ENCODE peak calls at places on chromosomes 6 and 20, in ten cellular contexts. T, X, F, D, W, A, I, H, Z and S are unnamed samples.

GRCh38 chr6:8149350-8149749 is 47.0 kb upstream of the EEF1E1 start:
- DNase-seq in F (no peak), W (no peak), D (no peak), Z (no peak), X (no peak), T (no peak), I (no peak), H (no peak), A (no peak), S (no peak)

GRCh38 chr20:24977336-24977735 is 15.2 kb downstream of the APMAP start:
- DNase-seq in T (no peak), H (no peak), Z (no peak), W (no peak), D (no peak), I (no peak), X (no peak), F (no peak), A (no peak), S (peak; percentile 19)

GRCh38 chr6:39893286-39893685 is 41.0 kb downstream of the MOCS1 start:
- DNase-seq in D (no peak), Z (no peak), A (no peak), F (no peak), W (no peak), T (no peak), H (no peak), X (no peak), I (no peak), S (no peak)

GRCh38 chr20:36462440-36463211 is 78.7 kb upstream of the MYL9 start:
- DNase-seq in T (peak; percentile 79), X (no peak), H (no peak), W (no peak), I (peak; percentile 36), A (peak; percentile 68), F (peak; percentile 51), D (peak; percentile 82), Z (peak; percentile 73), S (peak; percentile 74)

GRCh38 chr20:36461600-36462439 is 79.5 kb upstream of the MYL9 start:
- DNase-seq in D (peak; percentile 84), X (peak; percentile 52), Z (peak; percentile 84), F (peak; percentile 55), A (peak; percentile 74), T (peak; percentile 80), H (no peak), W (peak; percentile 22), I (peak; percentile 43), S (peak; percentile 79)

GRCh38 chr20:16147916-16148315 is 425.3 kb downstream of the KIF16B start:
- DNase-seq in D (no peak), A (no peak), H (no peak), F (no peak), I (no peak), W (no peak), T (no peak), X (no peak), Z (no peak), S (no peak)

GRCh38 chr6:56489559-56489958 is 153.1 kb downstream of the DST start:
- DNase-seq in Z (no peak), I (no peak), F (no peak), X (no peak), D (no peak), A (no peak), H (no peak), T (no peak), W (no peak), S (no peak)

GRCh38 chr20:10961651-10962288 is 288.0 kb upstream of the JAG1 start:
- DNase-seq in T (no peak), X (no peak), I (no peak), H (peak; percentile 6), W (peak; percentile 54), F (no peak), D (no peak), Z (no peak), A (no peak), S (no peak)

GRCh38 chr20:57653910-57654309 is 33.7 kb upstream of the ZBP1 start:
- DNase-seq in X (no peak), D (no peak), F (no peak), I (no peak), A (no peak), H (no peak), T (peak; percentile 4), Z (no peak), W (no peak), S (no peak)

GRCh38 chr20:1418335-1418734 is 25.5 kb upstream of the FKBP1A start:
- DNase-seq in F (peak; percentile 21), D (no peak), Z (no peak), T (no peak), X (no peak), I (no peak), W (no peak), A (no peak), H (no peak), S (no peak)

GRCh38 chr6:143727035-143727434 is 49.3 kb downstream of the PHACTR2 start:
- DNase-seq in A (no peak), F (no peak), Z (no peak), T (no peak), W (no peak), H (no peak), X (no peak), D (no peak), I (no peak), S (no peak)

GRCh38 chr6:89022747-89023289 is 57.7 kb upstream of the PNRC1 start:
- DNase-seq in T (no peak), F (peak; percentile 49), I (no peak), W (no peak), H (no peak), X (no peak), Z (no peak), D (no peak), A (no peak), S (no peak)

GRCh38 chr6:15533379-15534044 is 129.3 kb downstream of the DTNBP1 start:
- DNase-seq in A (no peak), X (no peak), H (no peak), F (no peak), Z (no peak), T (no peak), I (no peak), D (no peak), W (no peak), S (no peak)

GRCh38 chr6:154187203-154187602 is 148.2 kb downstream of the OPRM1 start:
- DNase-seq in F (no peak), H (no peak), I (no peak), W (peak; percentile 10), X (no peak), T (no peak), A (no peak), D (no peak), Z (no peak), S (no peak)

GRCh38 chr6:110542311-110543024 is 66.1 kb upstream of the SLC22A16 start:
- DNase-seq in Z (no peak), W (no peak), H (no peak), T (no peak), D (peak; percentile 78), F (no peak), I (no peak), A (peak; percentile 63), X (no peak), S (no peak)

GRCh38 chr20:62050166-62051120 is 15.2 kb downstream of the TAF4 start:
- DNase-seq in T (peak; percentile 7), A (no peak), I (no peak), X (peak; percentile 5), F (no peak), W (no peak), Z (peak; percentile 35), H (no peak), D (no peak), S (peak; percentile 36)